ENCODE peak calls at places on chromosomes 7 and 10, in ten cellular contexts. N, V, E, W, B, I, T, C, L and R are unnamed samples.

GRCh38 chr10:92695679-92696605 is 6.2 kb downstream of the HHEX start:
- DNase-seq in N (peak), V (no peak), E (no peak), W (no peak), B (no peak), I (no peak), T (no peak), C (peak), L (peak), R (no peak)

GRCh38 chr10:72259491-72260214 is 14.1 kb upstream of the DDIT4 start:
- DNase-seq in N (no peak), V (no peak), E (no peak), W (peak), B (no peak), I (no peak), T (no peak), C (peak), L (peak), R (no peak)

GRCh38 chr7:80140388-80140787 is 5.8 kb downstream of the GNAI1 start:
- DNase-seq in N (no peak), V (no peak), E (no peak), W (no peak), B (no peak), I (no peak), T (no peak), C (no peak), L (no peak), R (no peak)

GRCh38 chr10:76353124-76353851 is 921.9 kb downstream of the LRMDA start:
- DNase-seq in N (no peak), V (no peak), E (no peak), W (no peak), B (no peak), I (no peak), T (no peak), C (peak), L (no peak), R (no peak)

GRCh38 chr10:90213346-90213745 is 512.0 kb downstream of the KIF20B start:
- DNase-seq in N (no peak), V (no peak), E (no peak), W (no peak), B (no peak), I (no peak), T (no peak), C (no peak), L (no peak), R (no peak)

GRCh38 chr7:75987026-75987804 is 7.2 kb downstream of the TMEM120A start:
- DNase-seq in N (no peak), V (no peak), E (no peak), W (no peak), B (no peak), I (no peak), T (no peak), C (no peak), L (no peak), R (peak)

GRCh38 chr10:17232276-17232987 is 4.4 kb downstream of the VIM start:
- DNase-seq in N (no peak), V (no peak), E (no peak), W (no peak), B (no peak), I (no peak), T (no peak), C (no peak), L (peak), R (no peak)

GRCh38 chr7:137313196-137313595 is 30.3 kb downstream of the PTN start:
- DNase-seq in N (no peak), V (no peak), E (no peak), W (no peak), B (no peak), I (no peak), T (no peak), C (no peak), L (peak), R (no peak)

GRCh38 chr7:17057143-17057509 is 175.3 kb upstream of the AGR3 start:
- DNase-seq in N (no peak), V (no peak), E (no peak), W (no peak), B (no peak), I (no peak), T (no peak), C (no peak), L (no peak), R (no peak)

GRCh38 chr7:129390314-129390713 is 43.9 kb upstream of the STRIP2 start:
- DNase-seq in N (no peak), V (no peak), E (no peak), W (no peak), B (no peak), I (no peak), T (no peak), C (no peak), L (no peak), R (no peak)

GRCh38 chr7:26538683-26539082 is 247.0 kb downstream of the SNX10 start:
- DNase-seq in N (no peak), V (peak), E (no peak), W (peak), B (peak), I (no peak), T (no peak), C (no peak), L (no peak), R (no peak)

GRCh38 chr10:18157909-18158308 is 17.7 kb downstream of the CACNB2 start:
- DNase-seq in N (no peak), V (no peak), E (no peak), W (no peak), B (no peak), I (no peak), T (no peak), C (peak), L (peak), R (no peak)

GRCh38 chr10:42938351-42938750 is 138.5 kb upstream of the RET start:
- DNase-seq in N (no peak), V (no peak), E (no peak), W (no peak), B (no peak), I (no peak), T (peak), C (no peak), L (no peak), R (no peak)

GRCh38 chr10:15419279-15419874 is 48.3 kb upstream of the FAM171A1 start:
- DNase-seq in N (peak), V (no peak), E (no peak), W (peak), B (no peak), I (no peak), T (no peak), C (peak), L (peak), R (peak)

GRCh38 chr7:138982204-138982623 is 1.0 kb upstream of the KIAA1549 start:
- DNase-seq in N (no peak), V (no peak), E (no peak), W (no peak), B (no peak), I (no peak), T (no peak), C (peak), L (no peak), R (no peak)

GRCh38 chr7:105133986-105134655 is 120.1 kb downstream of the KMT2E start:
- DNase-seq in N (no peak), V (no peak), E (no peak), W (no peak), B (no peak), I (no peak), T (no peak), C (no peak), L (no peak), R (no peak)

GRCh38 chr10:72320676-72321247 is 34.0 kb downstream of the DNAJB12 start:
- DNase-seq in N (peak), V (peak), E (peak), W (peak), B (no peak), I (peak), T (no peak), C (peak), L (peak), R (peak)

GRCh38 chr7:32582036-32582435 is 86.7 kb downstream of the AVL9 start:
- DNase-seq in N (no peak), V (no peak), E (no peak), W (no peak), B (no peak), I (no peak), T (no peak), C (no peak), L (no peak), R (no peak)

GRCh38 chr7:97573065-97573464 is 158.8 kb upstream of the TAC1 start:
- DNase-seq in N (no peak), V (no peak), E (no peak), W (no peak), B (no peak), I (no peak), T (no peak), C (no peak), L (no peak), R (no peak)

GRCh38 chr7:43650457-43651052 is 67.6 kb downstream of the STK17A start:
- DNase-seq in N (no peak), V (no peak), E (no peak), W (no peak), B (no peak), I (no peak), T (no peak), C (peak), L (peak), R (no peak)

GRCh38 chr10:107834706-107835105 is 670.2 kb upstream of the SORCS1 start:
- DNase-seq in N (no peak), V (no peak), E (no peak), W (no peak), B (no peak), I (no peak), T (no peak), C (no peak), L (no peak), R (no peak)

GRCh38 chr7:119964640-119965542 is 308.1 kb upstream of the KCND2 start:
- DNase-seq in N (no peak), V (no peak), E (no peak), W (peak), B (no peak), I (no peak), T (no peak), C (peak), L (peak), R (no peak)

GRCh38 chr7:87413029-87413428 is 62.5 kb downstream of the ABCB4 start:
- DNase-seq in N (no peak), V (no peak), E (no peak), W (no peak), B (no peak), I (no peak), T (no peak), C (peak), L (peak), R (no peak)

GRCh38 chr7:156041398-156041797 is 229.1 kb upstream of the SHH start:
- DNase-seq in N (no peak), V (no peak), E (no peak), W (no peak), B (no peak), I (no peak), T (no peak), C (no peak), L (no peak), R (no peak)

GRCh38 chr10:97570789-97571536 is 1.6 kb upstream of the ANKRD2 start:
- DNase-seq in N (no peak), V (no peak), E (no peak), W (peak), B (no peak), I (no peak), T (no peak), C (no peak), L (no peak), R (no peak)

GRCh38 chr7:70571403-70571911 is 560.5 kb upstream of the GALNT17 start:
- DNase-seq in N (peak), V (no peak), E (no peak), W (no peak), B (no peak), I (no peak), T (no peak), C (no peak), L (peak), R (peak)

GRCh38 chr10:3364768-3365480 is 192.3 kb upstream of the PITRM1 start:
- DNase-seq in N (no peak), V (no peak), E (no peak), W (no peak), B (peak), I (no peak), T (no peak), C (no peak), L (no peak), R (peak)

GRCh38 chr7:130008941-130009847 is 42.0 kb downstream of the ZC3HC1 start:
- DNase-seq in N (peak), V (no peak), E (no peak), W (peak), B (no peak), I (no peak), T (no peak), C (peak), L (peak), R (peak)

GRCh38 chr10:52740913-52741675 is 31.5 kb downstream of the MBL2 start:
- DNase-seq in N (peak), V (peak), E (no peak), W (peak), B (no peak), I (no peak), T (no peak), C (peak), L (peak), R (peak)

GRCh38 chr10:86964847-86965190 is 3.5 kb upstream of the ADIRF start:
- DNase-seq in N (no peak), V (no peak), E (no peak), W (no peak), B (no peak), I (no peak), T (no peak), C (no peak), L (no peak), R (no peak)

GRCh38 chr10:96598841-96599240 is 12.0 kb upstream of the TM9SF3 start:
- DNase-seq in N (no peak), V (no peak), E (no peak), W (no peak), B (no peak), I (no peak), T (no peak), C (no peak), L (no peak), R (no peak)

GRCh38 chr10:94747137-94747536 is 15.3 kb upstream of the CYP2C19 start:
- DNase-seq in N (no peak), V (no peak), E (no peak), W (no peak), B (no peak), I (no peak), T (no peak), C (no peak), L (no peak), R (no peak)

GRCh38 chr7:67902143-67902542 is 905.5 kb downstream of the TYW1 start:
- DNase-seq in N (no peak), V (no peak), E (no peak), W (no peak), B (no peak), I (no peak), T (no peak), C (no peak), L (no peak), R (no peak)

GRCh38 chr10:6050801-6051445 is 11.2 kb downstream of the IL2RA start:
- DNase-seq in N (peak), V (peak), E (peak), W (peak), B (no peak), I (peak), T (peak), C (peak), L (peak), R (peak)

GRCh38 chr10:132163278-132163765 is 23.4 kb upstream of the DPYSL4 start:
- DNase-seq in N (no peak), V (no peak), E (peak), W (peak), B (no peak), I (no peak), T (no peak), C (no peak), L (no peak), R (peak)